ENCODE peak calls at places on chromosomes 11 and 22, in five cellular contexts. One of them, this sample, is unnamed.

GRCh38 chr11:2913029-2913431 is 16.2 kb downstream of the PHLDA2 start:
- DNase-seq in pancreas: no peak
- DNase-seq in adrenal gland: no peak
- DNase-seq in CD4-positive, alpha-beta T cell: no peak
- DNase-seq in GM13976: no peak
- DNase-seq in this sample: no peak

GRCh38 chr11:68983816-68984215 is 3.0 kb upstream of the MRGPRD start:
- DNase-seq in pancreas: no peak
- DNase-seq in GM13976: no peak
- DNase-seq in CD4-positive, alpha-beta T cell: no peak
- DNase-seq in adrenal gland: peak
- DNase-seq in this sample: no peak

GRCh38 chr11:66231561-66231960 is 36.9 kb upstream of the RAB1B start:
- DNase-seq in pancreas: no peak
- DNase-seq in CD4-positive, alpha-beta T cell: no peak
- DNase-seq in GM13976: no peak
- DNase-seq in adrenal gland: no peak
- DNase-seq in this sample: no peak

GRCh38 chr11:30740071-30740470 is 153.9 kb upstream of the MPPED2 start:
- DNase-seq in adrenal gland: no peak
- DNase-seq in CD4-positive, alpha-beta T cell: no peak
- DNase-seq in GM13976: no peak
- DNase-seq in pancreas: no peak
- DNase-seq in this sample: no peak

GRCh38 chr11:61482513-61482912 is 26.0 kb upstream of the LRRC10B start:
- DNase-seq in GM13976: peak
- DNase-seq in CD4-positive, alpha-beta T cell: peak
- DNase-seq in pancreas: no peak
- DNase-seq in adrenal gland: no peak
- DNase-seq in this sample: no peak

GRCh38 chr22:19879996-19880785 is 25.5 kb upstream of the GNB1L start:
- DNase-seq in CD4-positive, alpha-beta T cell: no peak
- DNase-seq in adrenal gland: no peak
- DNase-seq in pancreas: peak
- DNase-seq in GM13976: no peak
- DNase-seq in this sample: no peak

GRCh38 chr11:75159081-75159953 is 8.4 kb downstream of the SLCO2B1 start:
- DNase-seq in pancreas: peak
- DNase-seq in CD4-positive, alpha-beta T cell: no peak
- DNase-seq in GM13976: no peak
- DNase-seq in adrenal gland: no peak
- DNase-seq in this sample: no peak

GRCh38 chr11:81874627-81875026 is 859.0 kb downstream of the FAM181B start:
- DNase-seq in pancreas: no peak
- DNase-seq in adrenal gland: no peak
- DNase-seq in CD4-positive, alpha-beta T cell: no peak
- DNase-seq in GM13976: no peak
- DNase-seq in this sample: peak

GRCh38 chr11:111792955-111793500 is 26.8 kb upstream of the PPP2R1B start:
- DNase-seq in CD4-positive, alpha-beta T cell: no peak
- DNase-seq in GM13976: no peak
- DNase-seq in pancreas: no peak
- DNase-seq in adrenal gland: no peak
- DNase-seq in this sample: no peak

GRCh38 chr11:124740277-124740882 is 638 bp downstream of the NRGN start:
- DNase-seq in pancreas: no peak
- DNase-seq in GM13976: peak
- DNase-seq in adrenal gland: peak
- DNase-seq in CD4-positive, alpha-beta T cell: peak
- DNase-seq in this sample: peak

GRCh38 chr22:45336971-45337431 is 27.3 kb downstream of the FAM118A start:
- DNase-seq in adrenal gland: peak
- DNase-seq in GM13976: no peak
- DNase-seq in pancreas: peak
- DNase-seq in CD4-positive, alpha-beta T cell: no peak
- DNase-seq in this sample: no peak

DNA sequence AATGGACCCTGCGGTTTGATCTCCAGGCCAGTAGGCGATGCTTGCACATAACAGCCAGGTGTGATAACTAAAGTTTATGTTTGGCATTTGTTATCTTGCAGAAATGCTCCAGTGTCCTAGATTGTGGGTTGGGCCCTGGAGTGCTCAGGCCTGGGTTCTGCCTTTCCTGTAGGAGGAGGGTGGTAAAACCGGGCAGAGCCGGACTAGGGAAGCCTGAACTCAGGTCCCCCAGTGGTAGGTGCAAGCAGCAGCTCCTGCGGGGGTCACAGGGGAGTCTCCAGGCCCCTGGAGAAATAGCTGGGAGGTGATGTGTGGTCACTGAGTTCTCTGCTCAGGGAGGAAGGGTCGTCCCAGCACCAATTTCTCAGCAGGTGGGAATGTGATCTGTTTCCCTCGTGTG is 538.3 kb upstream of the ANO3 start:
- DNase-seq in pancreas: peak
- DNase-seq in CD4-positive, alpha-beta T cell: no peak
- DNase-seq in adrenal gland: no peak
- DNase-seq in GM13976: no peak
- DNase-seq in this sample: no peak
- TF ChIP-seq CTCF in pancreas: no peak
- TF ChIP-seq CTCF in CD4-positive, alpha-beta T cell: no peak
- TF ChIP-seq CTCF in adrenal gland: no peak
- TF ChIP-seq CTCF in GM13976: no peak
- TF ChIP-seq CTCF in this sample: no peak

DNA sequence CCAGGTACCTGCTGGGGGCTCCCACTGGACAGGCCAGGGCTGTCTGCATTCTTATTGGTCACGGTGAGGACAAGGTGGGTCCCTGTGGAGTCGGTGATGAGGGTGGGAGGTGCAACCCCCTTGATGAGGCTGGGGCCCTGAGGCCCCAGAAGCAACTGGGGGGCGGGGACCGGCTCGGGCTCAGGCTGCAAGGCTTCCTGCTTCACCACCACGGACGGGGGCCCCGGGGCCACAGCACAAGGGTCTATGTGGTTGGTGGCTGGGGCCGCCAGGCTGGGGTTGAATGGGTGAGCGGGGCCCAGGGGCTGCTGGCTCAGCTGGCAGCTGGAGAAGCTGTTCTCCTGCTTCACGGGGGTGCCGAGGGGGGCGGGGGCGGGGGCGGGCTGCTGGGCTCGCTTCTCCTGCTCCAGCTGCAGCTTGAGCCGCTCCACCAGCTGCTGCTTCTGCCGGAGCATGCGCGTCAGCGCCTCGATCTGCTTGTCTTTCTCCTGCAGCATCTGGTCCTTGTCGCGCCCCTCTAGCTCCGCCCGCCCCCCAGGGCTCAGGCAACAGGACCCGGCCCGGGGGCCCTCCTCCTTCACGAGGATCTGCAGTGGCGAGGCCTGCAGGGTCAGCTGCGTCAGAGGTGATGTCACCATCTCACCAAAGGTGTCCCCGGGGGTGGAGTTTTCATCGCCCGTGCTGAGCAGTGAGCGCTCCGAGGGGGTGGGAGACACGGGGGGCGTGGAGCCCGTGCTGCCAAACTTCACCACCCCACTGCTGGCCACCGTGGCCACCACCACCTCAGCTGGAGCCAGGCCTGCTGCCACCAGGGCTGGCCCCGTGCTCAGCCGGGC is 48.2 kb downstream of the SGSM3 start:
- DNase-seq in pancreas: peak
- DNase-seq in GM13976: no peak
- DNase-seq in CD4-positive, alpha-beta T cell: no peak
- DNase-seq in adrenal gland: no peak
- DNase-seq in this sample: no peak
- TF ChIP-seq CTCF in pancreas: no peak
- TF ChIP-seq CTCF in GM13976: no peak
- TF ChIP-seq CTCF in CD4-positive, alpha-beta T cell: no peak
- TF ChIP-seq CTCF in adrenal gland: no peak
- TF ChIP-seq CTCF in this sample: no peak

GRCh38 chr11:67630943-67631331 is 1.2 kb upstream of the NUDT8 start:
- DNase-seq in pancreas: no peak
- DNase-seq in GM13976: no peak
- DNase-seq in adrenal gland: no peak
- DNase-seq in CD4-positive, alpha-beta T cell: no peak
- DNase-seq in this sample: no peak
- TF ChIP-seq CTCF in pancreas: no peak
- TF ChIP-seq CTCF in GM13976: no peak
- TF ChIP-seq CTCF in adrenal gland: no peak
- TF ChIP-seq CTCF in CD4-positive, alpha-beta T cell: peak
- TF ChIP-seq CTCF in this sample: no peak

GRCh38 chr22:17792854-17793434 is 18.7 kb upstream of the BID start:
- DNase-seq in GM13976: no peak
- DNase-seq in pancreas: no peak
- DNase-seq in CD4-positive, alpha-beta T cell: no peak
- DNase-seq in adrenal gland: no peak
- DNase-seq in this sample: no peak

GRCh38 chr22:17794726-17795125 is 20.5 kb upstream of the BID start:
- DNase-seq in adrenal gland: no peak
- DNase-seq in pancreas: no peak
- DNase-seq in CD4-positive, alpha-beta T cell: no peak
- DNase-seq in GM13976: no peak
- DNase-seq in this sample: no peak

GRCh38 chr22:17791196-17791595 is 16.9 kb upstream of the BID start:
- DNase-seq in GM13976: no peak
- DNase-seq in CD4-positive, alpha-beta T cell: no peak
- DNase-seq in pancreas: no peak
- DNase-seq in adrenal gland: no peak
- DNase-seq in this sample: no peak

GRCh38 chr22:17789379-17790200 is 15.3 kb upstream of the BID start:
- DNase-seq in adrenal gland: no peak
- DNase-seq in pancreas: no peak
- DNase-seq in GM13976: no peak
- DNase-seq in CD4-positive, alpha-beta T cell: no peak
- DNase-seq in this sample: no peak

GRCh38 chr22:17792289-17792688 is 18.0 kb upstream of the BID start:
- DNase-seq in CD4-positive, alpha-beta T cell: no peak
- DNase-seq in pancreas: no peak
- DNase-seq in adrenal gland: no peak
- DNase-seq in GM13976: peak
- DNase-seq in this sample: no peak
- TF ChIP-seq CTCF in CD4-positive, alpha-beta T cell: no peak
- TF ChIP-seq CTCF in pancreas: no peak
- TF ChIP-seq CTCF in adrenal gland: no peak
- TF ChIP-seq CTCF in GM13976: no peak
- TF ChIP-seq CTCF in this sample: no peak

DNA sequence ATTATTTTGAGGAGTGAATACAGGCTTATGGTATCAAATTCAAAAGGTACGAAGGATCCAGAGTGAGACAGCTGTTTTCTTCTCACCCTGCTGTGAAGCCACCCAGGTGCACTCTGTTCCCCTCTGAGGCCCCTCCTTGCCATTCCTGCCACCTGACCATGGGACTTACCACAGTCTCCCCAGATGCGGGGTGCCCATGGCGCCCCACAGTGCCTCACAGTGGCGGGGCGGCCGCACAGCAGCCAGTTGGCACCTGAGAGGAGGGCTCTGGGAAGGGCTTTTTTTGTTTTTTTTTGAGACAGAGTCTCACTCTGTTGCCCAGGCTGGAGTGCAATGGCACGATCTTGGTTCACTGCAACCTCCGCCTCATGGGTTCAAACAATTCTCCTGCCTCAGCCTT is 151.7 kb downstream of the CEP164 start:
- DNase-seq in GM13976: peak
- DNase-seq in CD4-positive, alpha-beta T cell: no peak
- DNase-seq in adrenal gland: no peak
- DNase-seq in pancreas: no peak
- DNase-seq in this sample: no peak
- TF ChIP-seq CTCF in GM13976: peak
- TF ChIP-seq CTCF in CD4-positive, alpha-beta T cell: no peak
- TF ChIP-seq CTCF in adrenal gland: no peak
- TF ChIP-seq CTCF in pancreas: no peak
- TF ChIP-seq CTCF in this sample: peak

GRCh38 chr22:30212363-30212995 is 34.1 kb downstream of the LIF start:
- DNase-seq in CD4-positive, alpha-beta T cell: no peak
- DNase-seq in pancreas: no peak
- DNase-seq in adrenal gland: peak
- DNase-seq in GM13976: no peak
- DNase-seq in this sample: no peak
- TF ChIP-seq CTCF in CD4-positive, alpha-beta T cell: no peak
- TF ChIP-seq CTCF in pancreas: no peak
- TF ChIP-seq CTCF in adrenal gland: no peak
- TF ChIP-seq CTCF in GM13976: no peak
- TF ChIP-seq CTCF in this sample: no peak

DNA sequence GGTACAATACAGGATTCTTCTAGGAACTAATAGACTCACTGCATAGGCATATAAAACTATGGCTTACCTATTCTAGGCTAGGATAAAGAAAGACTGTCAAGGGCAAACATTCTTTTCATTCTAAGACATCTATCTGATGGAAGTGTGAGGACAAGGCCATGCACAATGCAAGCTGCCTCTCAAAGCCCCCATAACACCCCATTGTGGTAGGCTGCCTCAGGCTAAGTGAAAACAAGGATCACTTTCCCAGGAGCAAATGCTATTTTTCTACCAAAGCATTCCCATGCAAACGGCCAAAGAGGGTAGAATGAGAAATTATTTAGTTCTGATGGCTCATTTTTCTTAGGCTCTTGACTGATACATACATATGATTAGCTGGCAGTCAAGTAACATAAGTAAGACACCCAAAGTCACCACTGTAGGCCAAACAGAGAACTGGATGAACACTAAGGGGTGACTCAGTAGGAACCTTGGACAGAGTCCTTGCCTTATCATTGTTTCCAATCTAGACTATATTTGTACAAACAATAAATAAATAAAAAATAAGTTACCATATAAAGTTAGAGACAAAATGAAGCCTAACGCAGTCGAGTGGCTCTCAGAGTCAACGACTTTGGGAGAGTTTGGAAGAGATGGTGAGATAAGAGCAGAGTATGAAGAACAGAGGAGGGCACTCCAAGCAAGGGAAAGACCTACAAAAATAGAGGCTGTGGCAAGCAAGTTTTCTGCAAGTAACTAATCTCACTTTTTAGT is 303.6 kb downstream of the SBF2 start:
- DNase-seq in adrenal gland: no peak
- DNase-seq in CD4-positive, alpha-beta T cell: no peak
- DNase-seq in GM13976: no peak
- DNase-seq in pancreas: no peak
- DNase-seq in this sample: no peak
- TF ChIP-seq CTCF in adrenal gland: no peak
- TF ChIP-seq CTCF in CD4-positive, alpha-beta T cell: no peak
- TF ChIP-seq CTCF in GM13976: no peak
- TF ChIP-seq CTCF in pancreas: no peak
- TF ChIP-seq CTCF in this sample: no peak

DNA sequence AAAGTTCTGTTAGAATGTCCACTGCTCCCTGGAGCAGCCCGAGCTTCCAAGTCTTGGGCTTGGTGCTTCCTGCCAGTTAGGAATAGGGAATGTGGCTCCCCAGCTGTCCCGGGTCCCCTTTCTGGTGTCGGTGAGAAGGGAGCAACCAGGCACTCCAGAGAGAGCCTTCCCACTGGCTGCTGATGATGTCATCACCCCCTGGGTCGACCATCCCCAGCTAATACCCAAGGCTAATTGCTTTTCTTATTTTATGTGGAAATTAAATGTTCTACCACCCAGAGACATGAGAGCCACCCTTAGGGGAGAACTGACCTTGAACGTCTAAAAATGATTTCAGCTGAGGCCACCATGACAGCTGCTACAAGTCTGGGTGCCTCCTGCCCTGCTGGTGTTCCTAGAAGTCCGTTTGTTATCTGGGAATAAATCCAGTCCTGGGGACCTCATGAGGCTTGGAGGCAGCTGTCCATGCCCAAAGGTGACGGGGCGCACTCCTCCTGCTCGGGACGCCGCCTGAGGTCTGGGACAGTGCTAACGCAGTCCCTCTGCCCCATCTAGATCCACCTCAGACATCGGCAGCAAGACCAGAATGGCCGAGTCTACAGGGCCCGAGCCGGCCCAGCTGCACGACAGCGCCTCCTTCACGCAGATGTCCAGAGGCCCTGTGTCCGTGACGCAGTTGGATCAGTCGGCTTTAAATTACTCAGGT is 42.3 kb downstream of the C11orf91 start:
- DNase-seq in CD4-positive, alpha-beta T cell: no peak
- DNase-seq in adrenal gland: no peak
- DNase-seq in GM13976: no peak
- DNase-seq in pancreas: no peak
- DNase-seq in this sample: no peak
- TF ChIP-seq CTCF in CD4-positive, alpha-beta T cell: no peak
- TF ChIP-seq CTCF in adrenal gland: no peak
- TF ChIP-seq CTCF in GM13976: no peak
- TF ChIP-seq CTCF in pancreas: no peak
- TF ChIP-seq CTCF in this sample: no peak

This sample was measured in MM.1S.